ENCODE peak calls at places on chromosomes 5 and 9, in nine cellular contexts. F is stomach, B is coronary artery, Y is AG04450, Q is lower leg skin, V is body of pancreas, W is osteocyte, N is AG10803, A is HepG2. D is an unnamed sample.

GRCh38 chr5:104412649-104413240 is 850.2 kb upstream of the NUDT12 start:
- DNase-seq in F (no peak), W (no peak), V (no peak), A (peak; percentile 20), Y (no peak), N (peak; percentile 13), B (no peak), Q (no peak), D (no peak)

GRCh38 chr5:66454186-66455078 is 141.8 kb upstream of the MAST4 start:
- DNase-seq in N (peak; percentile 4), W (no peak), A (no peak), F (no peak), Y (no peak), Q (no peak), B (no peak), V (peak; percentile 11), D (no peak)

GRCh38 chr5:133236541-133236951 is 184.7 kb downstream of the HSPA4 start:
- DNase-seq in Y (no peak), B (no peak), V (no peak), Q (no peak), A (no peak), W (no peak), N (no peak), F (no peak), D (no peak)

GRCh38 chr5:138626333-138626944 is 51.2 kb upstream of the HSPA9 start:
- DNase-seq in W (no peak), F (no peak), Y (no peak), V (no peak), Q (no peak), N (no peak), A (no peak), B (no peak), D (peak; percentile 25)

GRCh38 chr9:129570450-129571297 is 50.2 kb downstream of the C9orf50 start:
- DNase-seq in F (peak; percentile 71), Y (peak; percentile 81), V (peak; percentile 54), Q (peak; percentile 49), W (no peak), A (peak; percentile 75), B (peak; percentile 84), N (peak; percentile 95), D (peak; percentile 95)

GRCh38 chr9:137534256-137535119 is 15.7 kb downstream of the PNPLA7 start:
- DNase-seq in V (peak; percentile 81), B (no peak), F (peak; percentile 59), N (peak; percentile 60), Q (no peak), Y (no peak), A (peak; percentile 81), W (no peak), D (peak; percentile 55)

GRCh38 chr9:21902112-21902511 is 92.1 kb downstream of the CDKN2A start:
- DNase-seq in F (no peak), W (no peak), B (no peak), Q (no peak), N (no peak), Y (no peak), V (no peak), A (no peak), D (no peak)

GRCh38 chr9:134950404-134950760 is 32.7 kb upstream of the FCN1 start:
- DNase-seq in Q (no peak), F (no peak), B (no peak), W (no peak), A (no peak), N (no peak), Y (no peak), V (no peak), D (no peak)

GRCh38 chr5:5726401-5726800 is 303.9 kb downstream of the ICE1 start:
- DNase-seq in V (no peak), Q (no peak), F (no peak), B (no peak), N (no peak), Y (no peak), A (no peak), W (no peak), D (no peak)

GRCh38 chr9:86614871-86615849 is 260.9 kb upstream of the TUT7 start:
- DNase-seq in F (no peak), B (no peak), Y (peak; percentile 37), Q (no peak), W (peak; percentile 65), N (peak; percentile 100), A (peak; percentile 37), V (peak; percentile 33), D (peak; percentile 52)

GRCh38 chr5:135444360-135444759 is 2.8 kb downstream of the DCANP1 start:
- DNase-seq in Y (no peak), F (no peak), A (no peak), V (no peak), N (no peak), B (peak; percentile 50), Q (no peak), W (no peak), D (no peak)

GRCh38 chr5:73948720-73949119 is 322.7 kb downstream of the ARHGEF28 start:
- DNase-seq in W (no peak), A (no peak), B (no peak), Y (no peak), N (peak; percentile 77), F (no peak), Q (no peak), V (peak; percentile 12), D (peak; percentile 11)

GRCh38 chr5:37198842-37199241 is 50.3 kb downstream of the CPLANE1 start:
- DNase-seq in V (no peak), Y (no peak), W (no peak), B (no peak), N (peak; percentile 18), F (no peak), A (no peak), Q (no peak), D (no peak)

GRCh38 chr9:70127036-70127435 is 83.4 kb downstream of the MAMDC2 start:
- DNase-seq in Q (no peak), F (no peak), A (no peak), W (no peak), Y (no peak), N (no peak), B (no peak), V (no peak), D (no peak)

GRCh38 chr9:87682085-87682484 is 43.8 kb upstream of the CTSL start:
- DNase-seq in Y (no peak), Q (no peak), N (no peak), V (no peak), F (no peak), B (peak; percentile 28), W (no peak), A (no peak), D (no peak)

GRCh38 chr5:142445266-142445665 is 120.4 kb upstream of the SPRY4 start:
- DNase-seq in F (no peak), N (no peak), B (no peak), V (no peak), A (no peak), Y (no peak), W (no peak), Q (no peak), D (no peak)

GRCh38 chr5:40955313-40955712 is 46.0 kb downstream of the C7 start:
- DNase-seq in W (no peak), Q (no peak), Y (no peak), N (no peak), V (no peak), B (no peak), A (no peak), F (no peak), D (no peak)

GRCh38 chr5:50302815-50303490 is 138.1 kb downstream of the EMB start:
- DNase-seq in B (no peak), V (no peak), N (no peak), Y (no peak), Q (no peak), W (no peak), A (no peak), F (no peak), D (peak; percentile 15)

GRCh38 chr9:8206720-8207119 is 407.1 kb upstream of the DMAC1 start:
- DNase-seq in Y (no peak), Q (no peak), N (no peak), B (no peak), F (no peak), W (no peak), A (no peak), V (no peak), D (no peak)

GRCh38 chr9:131728546-131728910 is 11.3 kb downstream of the RAPGEF1 start:
- DNase-seq in N (no peak), B (no peak), Q (no peak), V (no peak), W (no peak), A (no peak), Y (no peak), F (no peak), D (no peak)
- TF ChIP-seq CTCF in N (no peak), B (no peak), Q (no peak), V (no peak), W (no peak), A (no peak), Y (no peak), F (no peak), D (no peak)

GRCh38 chr5:149223081-149223848 is 48.4 kb upstream of the AFAP1L1 start:
- DNase-seq in B (no peak), V (peak; percentile 33), F (no peak), A (no peak), N (no peak), Y (no peak), W (no peak), Q (no peak), D (no peak)

GRCh38 chr5:149229298-149229937 is 42.2 kb upstream of the AFAP1L1 start:
- DNase-seq in Y (no peak), F (no peak), N (no peak), Q (no peak), A (no peak), W (no peak), B (no peak), V (no peak), D (no peak)

GRCh38 chr5:149227168-149227826 is 44.4 kb upstream of the AFAP1L1 start:
- DNase-seq in B (no peak), A (peak; percentile 59), N (peak; percentile 38), F (no peak), Y (no peak), V (no peak), Q (no peak), W (no peak), D (peak; percentile 81)

GRCh38 chr5:149224282-149224681 is 47.4 kb upstream of the AFAP1L1 start:
- DNase-seq in W (no peak), F (no peak), B (no peak), V (no peak), Q (no peak), N (no peak), Y (no peak), A (no peak), D (no peak)

GRCh38 chr5:149228610-149229297 is 42.9 kb upstream of the AFAP1L1 start:
- DNase-seq in A (peak; percentile 79), W (no peak), N (peak; percentile 92), V (peak; percentile 59), Q (peak; percentile 68), B (no peak), Y (peak; percentile 82), F (no peak), D (peak; percentile 89)
- TF ChIP-seq CTCF in A (peak; percentile 77), W (peak; percentile 69), N (peak; percentile 96), V (peak; percentile 75), Q (peak; percentile 68), B (peak; percentile 47), Y (peak; percentile 90), F (peak; percentile 63), D (peak; percentile 90)

GRCh38 chr5:174735498-174736350 is 11.3 kb downstream of the MSX2 start:
- DNase-seq in N (no peak), Y (no peak), F (no peak), B (no peak), V (peak; percentile 38), A (peak; percentile 5), W (no peak), Q (no peak), D (no peak)
- TF ChIP-seq CTCF in N (peak; percentile 17), Y (peak; percentile 62), F (no peak), B (no peak), V (peak; percentile 59), A (peak; percentile 60), W (peak; percentile 73), Q (no peak), D (no peak)

GRCh38 chr5:173760461-173761181 is 127.5 kb upstream of the CPEB4 start:
- DNase-seq in Y (no peak), W (no peak), A (no peak), Q (no peak), B (no peak), F (no peak), N (no peak), V (no peak), D (no peak)
- TF ChIP-seq CTCF in Y (no peak), W (no peak), A (no peak), Q (no peak), B (no peak), F (no peak), N (no peak), V (no peak), D (no peak)

D was measured in HFFc6.